ENCODE peak calls at places on chromosomes 13 and 19, in eight cellular contexts. H is cardiac fibroblast, R is RWPE1, X is mesothelial cell of epicardium, D is HFF-Myc, M is foreskin fibroblast, O is heart right ventricle, I is psoas muscle. E is an unnamed sample.

GRCh38 chr13:109088101-109088500 is 458.7 kb downstream of the MYO16 start:
- DNase-seq in H (no peak), R (peak; percentile 4), X (no peak), D (no peak), M (peak; percentile 8), O (no peak), I (no peak), E (no peak)

GRCh38 chr19:36420961-36421748 is 2.7 kb upstream of the ZFP82 start:
- DNase-seq in H (peak; percentile 37), R (no peak), X (no peak), D (no peak), M (peak; percentile 71), O (peak; percentile 54), I (no peak), E (no peak)

GRCh38 chr13:49248433-49249002 is 793 bp downstream of the CDADC1 start:
- DNase-seq in H (peak; percentile 54), R (peak; percentile 19), X (no peak), D (no peak), M (peak; percentile 61), O (no peak), I (no peak), E (no peak)

GRCh38 chr13:20127563-20128458 is 33.0 kb downstream of the GJA3 start:
- DNase-seq in H (peak; percentile 56), R (no peak), X (no peak), D (no peak), M (peak; percentile 77), O (peak; percentile 78), I (peak; percentile 83), E (no peak)

GRCh38 chr13:30601836-30602235 is 15.9 kb upstream of the USPL1 start:
- DNase-seq in H (no peak), R (no peak), X (no peak), D (no peak), M (no peak), O (no peak), I (no peak), E (no peak)

GRCh38 chr19:5131031-5131865 is 162.3 kb downstream of the KDM4B start:
- DNase-seq in H (no peak), R (no peak), X (no peak), D (no peak), M (no peak), O (no peak), I (no peak), E (no peak)

GRCh38 chr13:41019027-41019487 is at the start of gene ELF1:
- DNase-seq in H (peak; percentile 57), R (peak; percentile 78), X (no peak), D (peak; percentile 51), M (peak; percentile 66), O (no peak), I (no peak), E (no peak)

GRCh38 chr13:85093808-85094207 is 705.4 kb downstream of the SLITRK6 start:
- DNase-seq in H (peak; percentile 31), R (peak; percentile 24), X (no peak), D (peak; percentile 65), M (peak; percentile 28), O (no peak), I (no peak), E (no peak)

GRCh38 chr19:53942001-53942786 is 20.5 kb upstream of the CACNG8 start:
- DNase-seq in H (no peak), R (peak; percentile 49), X (no peak), D (no peak), M (peak; percentile 26), O (no peak), I (no peak), E (no peak)

GRCh38 chr13:72820156-72820897 is 38.4 kb downstream of the PIBF1 start:
- DNase-seq in H (peak; percentile 36), R (no peak), X (no peak), D (no peak), M (peak; percentile 54), O (no peak), I (no peak), E (no peak)

GRCh38 chr19:7871280-7871529 is 3.0 kb downstream of the PRR36 start:
- DNase-seq in H (no peak), R (peak; percentile 81), X (no peak), D (no peak), M (no peak), O (no peak), I (no peak), E (no peak)

GRCh38 chr13:50420720-50421456 is 405.6 kb downstream of the KCNRG start:
- DNase-seq in H (no peak), R (no peak), X (no peak), D (no peak), M (peak; percentile 52), O (no peak), I (no peak), E (no peak)

GRCh38 chr13:96898212-96898611 is 96.1 kb downstream of the OXGR1 start:
- DNase-seq in H (peak; percentile 13), R (no peak), X (no peak), D (no peak), M (peak; percentile 24), O (no peak), I (no peak), E (no peak)

GRCh38 chr13:88377852-88378251 is 706.7 kb downstream of the SLITRK5 start:
- DNase-seq in H (no peak), R (no peak), X (no peak), D (no peak), M (no peak), O (no peak), I (no peak), E (no peak)

GRCh38 chr19:8697671-8698432 is 743 bp downstream of the ACTL9 start:
- DNase-seq in H (no peak), R (no peak), X (no peak), D (no peak), M (no peak), O (no peak), I (no peak), E (no peak)

GRCh38 chr13:78436311-78436710 is 167.0 kb downstream of the POU4F1 start:
- DNase-seq in H (no peak), R (no peak), X (no peak), D (no peak), M (no peak), O (no peak), I (no peak), E (no peak)

DNA sequence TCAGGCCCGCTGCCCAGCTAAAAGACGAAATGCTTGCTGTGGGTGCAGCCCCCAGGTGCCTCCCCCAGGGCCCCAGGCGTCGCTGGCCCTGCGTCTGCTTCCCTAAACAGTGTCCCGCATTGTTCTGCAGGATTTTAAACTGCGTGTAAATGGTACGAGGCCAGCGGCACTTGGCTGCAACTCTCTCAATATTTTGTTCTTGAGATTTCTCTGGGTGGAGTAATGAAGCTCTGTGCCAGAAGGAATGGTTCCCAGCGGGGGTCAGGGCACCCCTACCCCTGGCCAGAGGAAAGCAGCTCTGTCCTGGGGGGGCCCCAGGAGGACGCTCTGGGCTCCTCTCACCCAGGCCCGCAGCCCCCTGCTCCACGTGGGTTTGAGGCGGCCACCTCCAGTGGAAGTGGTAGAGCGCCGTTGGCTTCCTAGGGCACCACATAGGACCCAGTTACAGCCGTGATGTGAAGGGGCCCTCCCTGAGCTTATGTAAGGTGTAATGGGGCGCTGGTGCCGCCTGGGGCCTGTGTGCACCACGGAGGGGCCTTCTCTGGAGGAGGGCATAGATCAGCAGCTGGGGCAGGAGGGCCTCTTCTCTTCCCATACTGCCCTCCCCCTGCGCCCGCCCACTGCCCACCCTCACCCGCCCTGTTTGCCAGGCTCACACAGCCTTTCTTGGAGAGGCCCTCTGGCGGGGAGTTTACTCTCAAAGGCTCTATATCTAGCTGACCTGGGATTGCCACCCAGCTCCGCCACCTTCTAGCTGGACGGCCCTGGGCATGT is 19.8 kb downstream of the PAK4 start:
- DNase-seq in H (no peak), R (no peak), X (no peak), D (no peak), M (peak; percentile 37), O (no peak), I (no peak), E (no peak)
- TF ChIP-seq CTCF in H (no peak), R (no peak), X (no peak), D (no peak), M (no peak), O (no peak), I (no peak), E (no peak)

GRCh38 chr19:30799854-30800755 is 427.9 kb downstream of the ZNF536 start:
- DNase-seq in H (peak; percentile 10), R (peak; percentile 45), X (no peak), D (no peak), M (no peak), O (peak; percentile 58), I (no peak), E (no peak)

GRCh38 chr19:30807263-30807662 is 435.1 kb downstream of the ZNF536 start:
- DNase-seq in H (no peak), R (no peak), X (no peak), D (no peak), M (no peak), O (no peak), I (no peak), E (no peak)

DNA sequence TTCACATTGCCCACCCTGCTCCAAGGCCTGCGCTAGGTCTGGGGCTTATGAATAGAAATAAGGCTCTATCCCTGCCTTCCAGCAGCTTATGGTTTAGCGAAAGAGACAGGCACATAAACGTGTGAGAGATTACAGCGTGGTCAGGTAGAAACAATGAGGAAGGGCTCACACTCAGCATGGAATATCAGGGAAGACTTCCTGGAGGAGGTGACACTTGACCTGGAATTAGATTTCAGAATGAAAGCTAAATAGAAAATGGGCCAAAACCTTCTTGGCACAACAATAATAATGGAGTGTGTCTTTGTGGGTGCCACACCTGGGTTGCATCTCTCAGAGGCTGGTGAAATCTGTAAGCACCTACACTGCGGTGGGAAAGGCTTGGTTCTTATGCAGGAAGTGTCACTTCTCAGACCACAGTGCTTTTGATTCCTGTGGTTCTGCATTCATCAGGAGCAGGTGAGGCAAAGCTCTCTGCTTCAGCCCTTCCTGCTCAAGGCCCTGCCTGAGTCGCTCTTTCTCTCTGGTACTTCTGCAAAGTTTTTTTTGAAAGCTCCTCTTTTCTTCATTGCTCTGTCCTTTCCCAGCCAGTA is 430.3 kb downstream of the ZNF536 start:
- DNase-seq in H (no peak), R (no peak), X (no peak), D (no peak), M (no peak), O (no peak), I (no peak), E (no peak)
- TF ChIP-seq CTCF in H (no peak), R (no peak), X (no peak), D (no peak), M (no peak), O (no peak), I (no peak), E (no peak)

GRCh38 chr19:15280915-15281683 is 48.9 kb upstream of the EPHX3 start:
- DNase-seq in H (peak; percentile 88), R (peak; percentile 65), X (no peak), D (peak; percentile 35), M (peak; percentile 94), O (peak; percentile 88), I (peak; percentile 95), E (no peak)
- TF ChIP-seq CTCF in H (peak; percentile 25), R (no peak), X (no peak), D (peak; percentile 23), M (peak; percentile 16), O (peak; percentile 14), I (no peak), E (peak; percentile 36)

GRCh38 chr13:23871616-23872220 is 17.5 kb downstream of the MIPEP start:
- DNase-seq in H (peak; percentile 69), R (peak; percentile 52), X (no peak), D (no peak), M (peak; percentile 63), O (no peak), I (no peak), E (no peak)

GRCh38 chr13:23881408-23881785 is 7.8 kb downstream of the MIPEP start:
- DNase-seq in H (no peak), R (no peak), X (no peak), D (no peak), M (no peak), O (no peak), I (no peak), E (no peak)

GRCh38 chr13:23870356-23871146 is 18.6 kb downstream of the MIPEP start:
- DNase-seq in H (no peak), R (no peak), X (no peak), D (no peak), M (peak; percentile 21), O (no peak), I (no peak), E (no peak)

GRCh38 chr13:23876265-23876664 is 12.9 kb downstream of the MIPEP start:
- DNase-seq in H (peak; percentile 31), R (no peak), X (no peak), D (no peak), M (peak; percentile 55), O (no peak), I (no peak), E (no peak)
- TF ChIP-seq CTCF in H (peak; percentile 51), R (peak; percentile 23), X (no peak), D (peak; percentile 38), M (peak; percentile 63), O (peak; percentile 35), I (peak; percentile 40), E (peak; percentile 42)